ENCODE peak calls at places on chromosome 15, in five cellular contexts. P is activated CD8-positive, alpha-beta memory T cell treated with anti-CD3 and anti-CD28 coated beads for 48 hours; F is sciatic nerve; G is stimulated activated naive CD4-positive, alpha-beta T cell; S is hippocampal formation. E is an unnamed sample.

GRCh38 chr15:57438166-57438565 is 61.9 kb downstream of the CGNL1 start:
- DNase-seq in F (no peak), P (no peak), G (no peak), S (no peak), E (no peak)

GRCh38 chr15:40850576-40851112 is 6.8 kb downstream of the SPINT1 start:
- DNase-seq in G (no peak), F (no peak), S (no peak), P (no peak), E (no peak)

GRCh38 chr15:59298255-59298856 is 74.3 kb downstream of the MYO1E start:
- DNase-seq in G (no peak), P (peak), F (no peak), S (no peak), E (no peak)

GRCh38 chr15:57694264-57694663 is 12.2 kb upstream of the POLR2M start:
- DNase-seq in G (no peak), F (no peak), P (no peak), S (no peak), E (no peak)

GRCh38 chr15:39936681-39937080 is 2.8 kb downstream of the EIF2AK4 start:
- DNase-seq in P (no peak), S (no peak), G (no peak), F (no peak), E (no peak)

GRCh38 chr15:57537072-57537471 is 54.6 kb upstream of the MYZAP start:
- DNase-seq in G (no peak), F (no peak), P (no peak), S (peak), E (no peak)

GRCh38 chr15:92078270-92078669 is 224.8 kb downstream of the SLCO3A1 start:
- DNase-seq in P (no peak), S (no peak), F (no peak), G (no peak), E (no peak)

GRCh38 chr15:32656091-32656860 is 14.8 kb downstream of the SCG5 start:
- DNase-seq in S (no peak), G (no peak), F (no peak), P (no peak), E (no peak)

GRCh38 chr15:31158858-31159569 is 57.5 kb upstream of the TRPM1 start:
- DNase-seq in P (no peak), S (no peak), F (no peak), G (no peak), E (no peak)

GRCh38 chr15:44033894-44034293 is 161.2 kb downstream of the FRMD5 start:
- DNase-seq in G (no peak), F (peak), P (no peak), S (peak), E (no peak)

GRCh38 chr15:52785672-52786406 is 4.3 kb downstream of the ONECUT1 start:
- DNase-seq in S (no peak), G (no peak), F (no peak), P (no peak), E (no peak)

GRCh38 chr15:82891025-82891390 is 61.5 kb downstream of the HOMER2 start:
- DNase-seq in P (no peak), G (no peak), S (no peak), F (no peak), E (no peak)

GRCh38 chr15:51079226-51079625 is 15.5 kb downstream of the TNFAIP8L3 start:
- DNase-seq in F (no peak), P (no peak), G (no peak), S (no peak), E (no peak)

GRCh38 chr15:62847900-62848489 is 194.6 kb upstream of the TPM1 start:
- DNase-seq in P (no peak), G (peak), F (peak), S (peak), E (peak)

GRCh38 chr15:77032647-77033416 is 37.9 kb downstream of the PSTPIP1 start:
- DNase-seq in G (no peak), F (no peak), S (no peak), P (no peak), E (no peak)

GRCh38 chr15:81427176-81427575 is 53.2 kb upstream of the TMC3 start:
- DNase-seq in F (no peak), P (no peak), S (no peak), G (no peak), E (no peak)

GRCh38 chr15:91289324-91289723 is 189.3 kb downstream of the SV2B start:
- DNase-seq in S (no peak), F (no peak), G (peak), P (no peak), E (no peak)

GRCh38 chr15:51128701-51129100 is 34.0 kb upstream of the TNFAIP8L3 start:
- DNase-seq in F (no peak), G (no peak), S (no peak), P (no peak), E (no peak)